ENCODE peak calls at places on chromosomes 16 and 17, in eight cellular contexts. R is AG04450; B is upper lobe of left lung; W is right atrium auricular region; C is stomach; I is foreskin keratinocyte; E is osteoblast; H is CD8-positive, alpha-beta T cell. K is an unnamed sample.

GRCh38 chr17:50798424-50799344 is 31.4 kb upstream of the ANKRD40CL start:
- DNase-seq in R (no peak), B (peak; percentile 60), W (no peak), C (no peak), I (peak; percentile 80), E (peak; percentile 87), H (no peak), K (no peak)

GRCh38 chr17:59337741-59338299 is 6.4 kb downstream of the YPEL2 start:
- DNase-seq in R (no peak), B (no peak), W (no peak), C (no peak), I (no peak), E (no peak), H (no peak), K (no peak)

GRCh38 chr16:70746708-70747424 is 54.1 kb downstream of the VAC14 start:
- DNase-seq in R (peak; percentile 82), B (no peak), W (peak; percentile 87), C (peak; percentile 85), I (peak; percentile 40), E (peak; percentile 96), H (peak; percentile 33), K (no peak)

GRCh38 chr16:58187657-58188430 is 10.1 kb downstream of the CSNK2A2 start:
- DNase-seq in R (no peak), B (peak; percentile 22), W (no peak), C (no peak), I (no peak), E (no peak), H (no peak), K (no peak)

GRCh38 chr16:22789281-22789945 is 24.5 kb upstream of the HS3ST2 start:
- DNase-seq in R (no peak), B (no peak), W (no peak), C (no peak), I (peak; percentile 94), E (no peak), H (no peak), K (no peak)

GRCh38 chr17:66548659-66549311 is 246.4 kb downstream of the PRKCA start:
- DNase-seq in R (no peak), B (no peak), W (no peak), C (no peak), I (no peak), E (no peak), H (no peak), K (no peak)

GRCh38 chr17:6710317-6710716 is 2.9 kb downstream of the SLC13A5 start:
- DNase-seq in R (no peak), B (no peak), W (no peak), C (no peak), I (no peak), E (no peak), H (no peak), K (no peak)

GRCh38 chr16:23324727-23325126 is 22.6 kb downstream of the SCNN1B start:
- DNase-seq in R (no peak), B (no peak), W (no peak), C (peak; percentile 78), I (no peak), E (no peak), H (no peak), K (no peak)

GRCh38 chr17:76053230-76054111 is 18.8 kb downstream of the SRP68 start:
- DNase-seq in R (peak; percentile 20), B (no peak), W (no peak), C (no peak), I (no peak), E (peak; percentile 93), H (no peak), K (no peak)

GRCh38 chr16:87855852-87856715 is 13.2 kb downstream of the SLC7A5 start:
- DNase-seq in R (no peak), B (peak; percentile 88), W (peak; percentile 73), C (peak; percentile 86), I (no peak), E (peak; percentile 98), H (no peak), K (no peak)

GRCh38 chr17:4480929-4481898 is 17.5 kb upstream of the SPNS2 start:
- DNase-seq in R (no peak), B (no peak), W (no peak), C (peak; percentile 78), I (no peak), E (peak; percentile 70), H (peak; percentile 18), K (no peak)

GRCh38 chr16:78609542-78610253 is 510.2 kb downstream of the WWOX start:
- DNase-seq in R (no peak), B (no peak), W (no peak), C (no peak), I (no peak), E (no peak), H (no peak), K (no peak)

GRCh38 chr16:83953796-83954576 is 946 bp downstream of the OSGIN1 start:
- DNase-seq in R (no peak), B (no peak), W (no peak), C (no peak), I (no peak), E (peak; percentile 85), H (no peak), K (no peak)

GRCh38 chr17:38747385-38748328 is 479 bp downstream of the PCGF2 start:
- DNase-seq in R (no peak), B (peak; percentile 92), W (no peak), C (no peak), I (no peak), E (peak; percentile 90), H (no peak), K (peak; percentile 55)

GRCh38 chr17:38750312-38751121 is 2.0 kb upstream of the PSMB3 start:
- DNase-seq in R (no peak), B (no peak), W (no peak), C (no peak), I (no peak), E (no peak), H (no peak), K (no peak)

GRCh38 chr17:38750044-38750311 is 1.8 kb upstream of the PCGF2 start:
- DNase-seq in R (no peak), B (no peak), W (no peak), C (no peak), I (no peak), E (no peak), H (no peak), K (no peak)

GRCh38 chr17:38748329-38749221 is at the start of gene PCGF2:
- DNase-seq in R (peak; percentile 69), B (peak; percentile 89), W (peak; percentile 95), C (peak; percentile 85), I (no peak), E (peak; percentile 97), H (no peak), K (peak; percentile 86)

DNA sequence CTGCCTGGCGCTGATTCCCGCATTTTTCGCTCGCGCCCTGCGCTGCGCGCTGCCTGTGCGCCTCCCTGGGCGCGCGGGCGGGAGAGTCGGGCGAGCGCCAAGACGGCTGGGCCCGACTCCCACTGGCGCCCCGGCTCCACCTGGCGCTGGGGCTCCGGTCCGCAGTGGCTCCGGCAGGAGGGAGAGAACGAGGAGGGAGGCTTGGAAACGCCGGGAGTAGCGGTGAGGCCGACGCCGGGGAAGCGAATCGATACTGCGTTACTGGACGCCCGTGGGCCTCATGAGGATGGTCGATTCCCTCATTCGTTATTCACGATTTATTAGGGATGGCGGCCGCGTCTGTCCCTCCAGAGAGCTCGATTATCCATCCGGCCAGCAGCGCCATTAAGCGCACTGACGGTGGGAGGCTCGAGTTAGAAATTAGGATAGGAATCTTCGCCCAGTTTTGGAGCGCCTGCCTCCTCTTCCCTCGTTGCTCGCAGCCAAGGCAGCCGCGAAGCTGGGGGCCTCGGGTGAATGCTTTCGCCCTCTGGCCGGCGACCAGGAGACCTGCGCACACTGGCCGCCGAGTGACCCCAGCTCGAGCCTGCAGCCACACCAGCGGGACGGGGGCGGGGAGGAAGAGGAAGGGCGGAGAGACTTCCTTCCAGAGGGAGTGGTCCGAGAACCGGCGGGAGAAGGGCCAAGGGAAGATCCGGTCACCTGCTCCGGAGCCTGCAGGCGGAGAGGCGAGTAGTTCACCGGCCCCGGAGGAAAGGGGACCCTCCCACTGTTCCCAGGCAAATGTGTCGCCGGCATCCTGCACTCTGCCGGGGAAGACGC is 1.3 kb upstream of the PCGF2 start:
- DNase-seq in R (no peak), B (peak; percentile 91), W (peak; percentile 91), C (peak; percentile 81), I (no peak), E (peak; percentile 69), H (no peak), K (peak; percentile 59)
- TF ChIP-seq CTCF in R (no peak), B (peak; percentile 5), W (no peak), C (no peak), I (no peak), E (no peak), H (no peak), K (no peak)

GRCh38 chr16:30628628-30629342 is 18.6 kb upstream of the ZNF689 start:
- DNase-seq in R (peak; percentile 43), B (no peak), W (peak; percentile 90), C (peak; percentile 91), I (no peak), E (peak; percentile 93), H (peak; percentile 90), K (peak; percentile 88)
- TF ChIP-seq CTCF in R (peak; percentile 94), B (peak; percentile 86), W (peak; percentile 76), C (peak; percentile 87), I (peak; percentile 91), E (peak; percentile 89), H (peak; percentile 85), K (peak; percentile 82)

GRCh38 chr16:26648851-26649250 is 417.9 kb upstream of the C16orf82 start:
- DNase-seq in R (no peak), B (no peak), W (no peak), C (no peak), I (no peak), E (no peak), H (no peak), K (no peak)

GRCh38 chr16:26643519-26643918 is 423.2 kb upstream of the C16orf82 start:
- DNase-seq in R (no peak), B (no peak), W (peak; percentile 18), C (no peak), I (no peak), E (no peak), H (no peak), K (no peak)

GRCh38 chr16:26644912-26645543 is 421.7 kb upstream of the C16orf82 start:
- DNase-seq in R (no peak), B (no peak), W (peak; percentile 38), C (no peak), I (no peak), E (peak; percentile 17), H (no peak), K (no peak)

GRCh38 chr16:26642047-26642664 is 424.6 kb upstream of the C16orf82 start:
- DNase-seq in R (no peak), B (no peak), W (no peak), C (no peak), I (no peak), E (no peak), H (no peak), K (no peak)

GRCh38 chr16:26645629-26646028 is 421.1 kb upstream of the C16orf82 start:
- DNase-seq in R (no peak), B (peak; percentile 44), W (peak; percentile 23), C (no peak), I (no peak), E (no peak), H (peak; percentile 23), K (peak; percentile 58)
- TF ChIP-seq CTCF in R (no peak), B (no peak), W (no peak), C (no peak), I (no peak), E (no peak), H (no peak), K (peak; percentile 33)

DNA sequence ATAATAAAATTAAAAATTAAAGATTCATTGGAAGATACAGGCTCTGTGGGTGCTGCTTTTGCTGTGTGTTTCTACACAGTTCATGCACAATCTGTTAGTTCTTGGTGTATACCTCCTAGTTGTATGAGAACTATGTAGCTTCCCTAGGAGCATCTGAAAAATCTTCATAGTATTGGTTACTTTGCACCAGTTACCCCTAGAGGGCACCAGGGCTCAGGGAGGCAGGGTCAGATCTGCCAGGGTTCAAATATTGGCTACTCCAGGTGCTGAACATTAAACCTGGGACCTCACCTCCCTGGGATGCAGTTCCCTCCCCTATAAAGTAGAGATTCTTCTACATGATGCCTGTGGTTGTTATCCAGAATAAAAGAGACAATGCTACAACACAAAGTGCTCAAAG is 583.0 kb upstream of the CDH11 start:
- DNase-seq in R (no peak), B (no peak), W (no peak), C (no peak), I (no peak), E (no peak), H (no peak), K (peak; percentile 23)
- TF ChIP-seq CTCF in R (peak; percentile 39), B (no peak), W (no peak), C (no peak), I (peak; percentile 59), E (peak; percentile 44), H (no peak), K (peak; percentile 41)

K was measured in endothelial cell.